ENCODE peak calls at places on chromosomes 12 and 14, in five cellular contexts. One of them, this sample, is unnamed.

GRCh38 chr12:106039646-106040404 is 98.9 kb downstream of the NUAK1 start:
- DNase-seq in endothelial cell of umbilical vein: no peak
- DNase-seq in MM.1S: no peak
- DNase-seq in fibroblast of lung: no peak
- DNase-seq in GM12878: no peak
- DNase-seq in this sample: no peak

GRCh38 chr12:11657511-11657910 is 8.0 kb downstream of the ETV6 start:
- DNase-seq in endothelial cell of umbilical vein: peak; percentile 50
- DNase-seq in GM12878: no peak
- DNase-seq in MM.1S: no peak
- DNase-seq in fibroblast of lung: no peak
- DNase-seq in this sample: no peak

GRCh38 chr12:113162102-113163029 is 12.8 kb downstream of the CFAP73 start:
- DNase-seq in endothelial cell of umbilical vein: peak; percentile 15
- DNase-seq in fibroblast of lung: peak; percentile 61
- DNase-seq in MM.1S: no peak
- DNase-seq in GM12878: no peak
- DNase-seq in this sample: no peak

GRCh38 chr12:44000309-44000952 is 164.6 kb downstream of the TMEM117 start:
- DNase-seq in endothelial cell of umbilical vein: peak; percentile 43
- DNase-seq in GM12878: no peak
- DNase-seq in MM.1S: peak; percentile 90
- DNase-seq in fibroblast of lung: peak; percentile 39
- DNase-seq in this sample: peak; percentile 72

GRCh38 chr14:93369393-93370266 is 22.6 kb downstream of the COX8C start:
- DNase-seq in endothelial cell of umbilical vein: no peak
- DNase-seq in GM12878: peak; percentile 85
- DNase-seq in fibroblast of lung: no peak
- DNase-seq in MM.1S: peak; percentile 45
- DNase-seq in this sample: peak; percentile 11

GRCh38 chr12:122336015-122336946 is 70.0 kb upstream of the VPS33A start:
- DNase-seq in GM12878: no peak
- DNase-seq in endothelial cell of umbilical vein: peak; percentile 40
- DNase-seq in MM.1S: no peak
- DNase-seq in fibroblast of lung: peak; percentile 46
- DNase-seq in this sample: no peak

GRCh38 chr14:102938191-102938590 is 15.7 kb downstream of the AMN start:
- DNase-seq in GM12878: no peak
- DNase-seq in MM.1S: no peak
- DNase-seq in fibroblast of lung: no peak
- DNase-seq in endothelial cell of umbilical vein: no peak
- DNase-seq in this sample: no peak

GRCh38 chr12:61490732-61491498 is 769.3 kb upstream of the USP15 start:
- DNase-seq in MM.1S: no peak
- DNase-seq in endothelial cell of umbilical vein: no peak
- DNase-seq in fibroblast of lung: no peak
- DNase-seq in GM12878: no peak
- DNase-seq in this sample: peak; percentile 88

GRCh38 chr12:53564276-53564675 is 57.0 kb upstream of the NPFF start:
- DNase-seq in fibroblast of lung: no peak
- DNase-seq in GM12878: no peak
- DNase-seq in MM.1S: no peak
- DNase-seq in endothelial cell of umbilical vein: no peak
- DNase-seq in this sample: no peak

GRCh38 chr14:105285174-105285573 is 15.6 kb downstream of the BRF1 start:
- DNase-seq in endothelial cell of umbilical vein: no peak
- DNase-seq in MM.1S: no peak
- DNase-seq in fibroblast of lung: no peak
- DNase-seq in GM12878: no peak
- DNase-seq in this sample: no peak
- H3K4me2 ChIP-seq in endothelial cell of umbilical vein: no peak overlapping the region
- H3K4me2 ChIP-seq in MM.1S: no peak overlapping the region
- H3K4me2 ChIP-seq in fibroblast of lung: no peak overlapping the region
- H3K4me2 ChIP-seq in GM12878: no peak overlapping the region
- H3K4me2 ChIP-seq in this sample: no peak overlapping the region

DNA sequence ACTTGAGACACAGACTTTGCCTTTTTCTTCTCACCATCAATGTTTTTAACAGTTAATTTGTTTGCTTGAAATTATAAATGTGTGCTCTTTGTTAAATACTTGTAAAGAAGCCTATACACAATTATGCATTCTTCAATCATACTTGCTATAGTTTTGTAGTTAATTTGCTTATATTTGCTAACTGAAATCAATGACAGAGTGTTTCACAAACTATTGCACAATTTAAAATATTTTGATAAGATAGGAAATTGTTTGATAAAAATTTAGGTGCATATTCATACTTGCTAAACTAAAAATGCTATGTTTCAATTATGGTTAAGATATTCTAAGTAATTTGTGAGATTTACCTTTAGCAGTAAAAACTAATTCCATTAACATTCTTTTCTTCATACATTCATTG is 13.7 kb upstream of the OR4K5 start:
- DNase-seq in GM12878: no peak
- DNase-seq in fibroblast of lung: no peak
- DNase-seq in endothelial cell of umbilical vein: no peak
- DNase-seq in MM.1S: no peak
- DNase-seq in this sample: no peak
- H3K4me3 ChIP-seq in GM12878: no peak overlapping the region
- H3K4me3 ChIP-seq in fibroblast of lung: no peak overlapping the region
- H3K4me3 ChIP-seq in endothelial cell of umbilical vein: no peak overlapping the region
- H3K4me3 ChIP-seq in MM.1S: no peak overlapping the region
- H3K4me3 ChIP-seq in this sample: no peak overlapping the region

GRCh38 chr14:70644016-70644415 is 2.3 kb downstream of the TTC9 start:
- DNase-seq in GM12878: no peak
- DNase-seq in fibroblast of lung: no peak
- DNase-seq in MM.1S: no peak
- DNase-seq in endothelial cell of umbilical vein: no peak
- DNase-seq in this sample: no peak

GRCh38 chr14:70640938-70641547 is 673 bp upstream of the TTC9 start:
- DNase-seq in endothelial cell of umbilical vein: peak; percentile 6
- DNase-seq in GM12878: peak; percentile 60
- DNase-seq in fibroblast of lung: peak; percentile 30
- DNase-seq in MM.1S: peak; percentile 26
- DNase-seq in this sample: peak; percentile 64

GRCh38 chr14:70645892-70646291 is 4.2 kb downstream of the TTC9 start:
- DNase-seq in endothelial cell of umbilical vein: no peak
- DNase-seq in fibroblast of lung: no peak
- DNase-seq in GM12878: no peak
- DNase-seq in MM.1S: no peak
- DNase-seq in this sample: no peak

GRCh38 chr14:70641548-70642312 is at the start of gene TTC9:
- DNase-seq in fibroblast of lung: no peak
- DNase-seq in endothelial cell of umbilical vein: no peak
- DNase-seq in MM.1S: no peak
- DNase-seq in GM12878: no peak
- DNase-seq in this sample: no peak

DNA sequence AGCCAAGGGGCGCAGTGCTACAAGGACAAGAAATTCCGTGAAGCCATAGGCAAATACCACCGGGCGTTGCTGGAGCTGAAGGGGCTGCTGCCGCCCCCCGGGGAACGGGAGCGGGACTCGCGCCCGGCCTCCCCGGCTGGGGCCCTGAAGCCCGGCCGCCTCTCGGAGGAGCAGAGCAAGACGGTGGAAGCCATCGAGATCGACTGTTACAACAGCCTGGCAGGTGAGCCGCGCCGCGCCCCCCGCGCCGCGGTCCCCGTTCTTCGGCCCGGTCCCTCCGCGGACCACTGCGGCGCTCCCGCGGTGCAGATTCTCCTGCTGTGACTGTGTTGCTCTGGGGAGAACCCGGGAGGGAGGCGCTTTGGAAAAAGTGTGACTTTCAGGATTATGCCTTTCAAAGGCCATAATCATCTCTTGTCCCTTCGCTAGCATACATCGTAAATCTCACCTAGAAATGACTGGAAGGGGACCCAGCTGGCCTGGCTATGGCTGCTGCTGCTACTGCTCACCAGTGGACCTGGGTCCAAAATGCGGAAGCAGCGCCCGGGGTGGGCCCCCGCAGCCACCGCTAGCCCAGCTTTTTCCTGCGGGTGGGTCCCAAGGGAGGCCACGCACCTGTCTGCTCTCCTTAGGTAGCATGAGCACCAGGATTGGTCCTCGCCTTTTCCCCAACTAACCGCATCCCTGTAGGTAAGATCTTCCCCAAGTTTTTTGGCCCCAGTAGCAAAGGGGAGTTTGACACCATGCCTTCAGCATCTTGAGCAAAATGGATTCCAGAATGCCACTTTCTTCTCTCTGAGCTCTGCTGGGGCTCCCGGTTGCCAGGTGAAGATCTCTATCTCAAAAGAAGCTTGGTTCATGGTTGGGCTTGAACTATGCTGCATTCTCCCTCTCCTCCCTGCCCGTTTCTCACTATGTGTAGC is 858 bp downstream of the TTC9 start:
- DNase-seq in GM12878: no peak
- DNase-seq in endothelial cell of umbilical vein: peak; percentile 1
- DNase-seq in fibroblast of lung: no peak
- DNase-seq in MM.1S: no peak
- DNase-seq in this sample: no peak
- H3K27ac ChIP-seq in GM12878: peak overlapping the region; percentile 88
- H3K27ac ChIP-seq in endothelial cell of umbilical vein: no peak overlapping the region
- H3K27ac ChIP-seq in fibroblast of lung: no peak overlapping the region
- H3K27ac ChIP-seq in MM.1S: no peak overlapping the region
- H3K27ac ChIP-seq in this sample: no peak overlapping the region

DNA sequence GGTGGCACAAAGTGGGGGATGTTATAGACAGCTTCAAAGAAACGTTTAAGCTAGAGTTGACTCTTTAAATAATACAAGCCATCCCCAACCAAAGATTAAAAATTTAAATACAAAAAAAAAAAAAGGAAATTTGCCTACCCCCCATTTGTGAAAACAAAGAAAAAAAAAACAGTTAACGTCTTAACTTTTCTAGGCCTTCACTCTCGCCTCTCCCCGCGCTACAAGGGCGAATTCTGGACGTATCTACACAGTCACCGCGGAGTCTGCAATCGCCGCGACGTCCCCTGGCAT is 528 bp upstream of the NUDT4 start:
- DNase-seq in GM12878: no peak
- DNase-seq in endothelial cell of umbilical vein: no peak
- DNase-seq in fibroblast of lung: no peak
- DNase-seq in MM.1S: no peak
- DNase-seq in this sample: no peak
- H3K4me2 ChIP-seq in GM12878: peak overlapping the region; percentile 100
- H3K4me2 ChIP-seq in endothelial cell of umbilical vein: peak overlapping the region; percentile 78
- H3K4me2 ChIP-seq in fibroblast of lung: peak overlapping the region; percentile 67
- H3K4me2 ChIP-seq in MM.1S: peak overlapping the region; percentile 72
- H3K4me2 ChIP-seq in this sample: peak overlapping the region; percentile 92

GRCh38 chr12:86256169-86256568 is at the start of gene MGAT4C:
- DNase-seq in MM.1S: no peak
- DNase-seq in GM12878: no peak
- DNase-seq in endothelial cell of umbilical vein: no peak
- DNase-seq in fibroblast of lung: peak; percentile 12
- DNase-seq in this sample: no peak
- H3K4me3 ChIP-seq in MM.1S: no peak within 1 kb of the TSS
- H3K4me3 ChIP-seq in GM12878: no peak within 1 kb of the TSS
- H3K4me3 ChIP-seq in endothelial cell of umbilical vein: no peak within 1 kb of the TSS
- H3K4me3 ChIP-seq in fibroblast of lung: no peak within 1 kb of the TSS
- H3K4me3 ChIP-seq in this sample: no peak within 1 kb of the TSS

GRCh38 chr14:100108840-100109593 is 43.8 kb downstream of the EVL start:
- DNase-seq in fibroblast of lung: peak; percentile 28
- DNase-seq in MM.1S: no peak
- DNase-seq in GM12878: no peak
- DNase-seq in endothelial cell of umbilical vein: no peak
- DNase-seq in this sample: no peak
- H3K27ac ChIP-seq in fibroblast of lung: peak overlapping the region; percentile 30
- H3K27ac ChIP-seq in MM.1S: no peak overlapping the region
- H3K27ac ChIP-seq in GM12878: no peak overlapping the region
- H3K27ac ChIP-seq in endothelial cell of umbilical vein: no peak overlapping the region
- H3K27ac ChIP-seq in this sample: no peak overlapping the region

DNA sequence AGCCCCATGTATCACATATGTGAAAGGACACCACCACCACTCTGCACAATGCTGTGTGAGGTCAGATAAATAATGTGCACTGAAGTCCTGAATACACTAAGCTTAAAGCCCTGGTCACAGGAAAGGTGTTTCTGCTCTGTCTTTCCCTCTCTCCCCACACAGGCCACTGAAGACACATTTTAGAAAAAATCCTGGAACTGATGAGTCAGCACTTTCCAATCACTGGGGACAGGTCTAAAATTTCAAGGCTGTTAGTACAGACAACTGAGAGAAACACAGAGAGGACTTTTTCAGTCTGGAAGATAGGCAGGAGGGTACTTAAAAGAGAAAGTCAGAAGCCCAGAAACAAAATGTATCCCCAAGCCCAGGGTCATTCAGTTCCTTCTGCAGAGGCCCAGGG is 333.9 kb upstream of the CCDC196 start:
- DNase-seq in MM.1S: no peak
- DNase-seq in endothelial cell of umbilical vein: no peak
- DNase-seq in fibroblast of lung: no peak
- DNase-seq in GM12878: no peak
- DNase-seq in this sample: no peak
- H3K4me2 ChIP-seq in MM.1S: no peak overlapping the region
- H3K4me2 ChIP-seq in endothelial cell of umbilical vein: no peak overlapping the region
- H3K4me2 ChIP-seq in fibroblast of lung: no peak overlapping the region
- H3K4me2 ChIP-seq in GM12878: no peak overlapping the region
- H3K4me2 ChIP-seq in this sample: no peak overlapping the region

This sample was measured in mammary epithelial cell.